ENCODE peak calls at places on chromosomes 7 and 10, in six cellular contexts. H is adrenal gland, B is lung, W is right atrium auricular region, X is MM.1S, S is left ventricle myocardium inferior. O is an unnamed sample.

GRCh38 chr7:39592586-39592985 is 26.4 kb downstream of the YAE1 start:
- DNase-seq in H (no peak), B (no peak), W (no peak), X (no peak), S (no peak), O (no peak)

GRCh38 chr7:120216947-120217346 is 56.0 kb upstream of the KCND2 start:
- DNase-seq in H (no peak), B (no peak), W (no peak), X (no peak), S (no peak), O (no peak)

GRCh38 chr10:21687197-21687993 is 153.4 kb downstream of the MLLT10 start:
- DNase-seq in H (no peak), B (no peak), W (no peak), X (no peak), S (no peak), O (no peak)

GRCh38 chr7:28130277-28130676 is 50.3 kb downstream of the JAZF1 start:
- DNase-seq in H (no peak), B (no peak), W (no peak), X (no peak), S (no peak), O (no peak)

GRCh38 chr7:80288175-80289122 is 153.8 kb downstream of the GNAI1 start:
- DNase-seq in H (no peak), B (no peak), W (no peak), X (no peak), S (no peak), O (peak)

GRCh38 chr7:33108591-33108930 is 643 bp downstream of the RP9 start:
- DNase-seq in H (no peak), B (no peak), W (no peak), X (peak), S (no peak), O (peak)

GRCh38 chr7:2028733-2029132 is 204.0 kb downstream of the MAD1L1 start:
- DNase-seq in H (no peak), B (no peak), W (no peak), X (no peak), S (peak), O (no peak)

GRCh38 chr10:124342136-124342820 is 76.4 kb downstream of the OAT start:
- DNase-seq in H (no peak), B (no peak), W (no peak), X (no peak), S (no peak), O (no peak)

GRCh38 chr7:128035712-128036111 is 4.5 kb upstream of the LRRC4 start:
- DNase-seq in H (no peak), B (no peak), W (no peak), X (peak), S (no peak), O (peak)

GRCh38 chr10:90148121-90148855 is 446.9 kb downstream of the KIF20B start:
- DNase-seq in H (no peak), B (no peak), W (no peak), X (peak), S (no peak), O (no peak)

GRCh38 chr10:100307716-100308115 is 21.2 kb upstream of the BLOC1S2 start:
- DNase-seq in H (no peak), B (no peak), W (no peak), X (no peak), S (no peak), O (no peak)

DNA sequence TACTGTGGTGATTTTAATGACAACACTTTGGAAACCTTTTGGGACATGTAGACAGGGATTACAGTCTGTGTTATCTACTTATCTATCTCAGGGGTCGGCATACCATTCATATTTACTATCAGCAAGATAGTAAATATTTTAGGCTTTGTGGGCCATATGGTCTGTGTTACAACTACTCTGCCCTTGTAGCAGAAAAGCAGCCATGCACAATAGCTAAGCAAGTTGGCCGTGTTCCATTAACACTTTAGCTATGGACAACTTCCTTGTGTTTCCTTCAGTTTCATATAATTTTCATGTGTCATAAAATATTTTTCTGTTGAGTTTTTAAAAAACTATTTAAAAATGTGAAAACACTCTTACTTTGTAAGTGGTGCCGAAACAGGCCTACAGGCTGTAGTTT is 97.9 kb upstream of the PRPS1L1 start:
- DNase-seq in H (no peak), B (no peak), W (no peak), X (no peak), S (no peak), O (no peak)
- H3K27ac ChIP-seq in H (no peak), B (no peak), W (no peak), X (no peak), S (no peak), O (no peak)

GRCh38 chr7:124489925-124490324 is 275.7 kb downstream of the GPR37 start:
- DNase-seq in H (no peak), B (no peak), W (no peak), X (no peak), S (no peak), O (no peak)

GRCh38 chr7:124489082-124489819 is 276.3 kb downstream of the GPR37 start:
- DNase-seq in H (no peak), B (no peak), W (no peak), X (no peak), S (no peak), O (no peak)
- H3K4me3 ChIP-seq in H (no peak), B (no peak), W (no peak), X (no peak), S (no peak), O (no peak)

DNA sequence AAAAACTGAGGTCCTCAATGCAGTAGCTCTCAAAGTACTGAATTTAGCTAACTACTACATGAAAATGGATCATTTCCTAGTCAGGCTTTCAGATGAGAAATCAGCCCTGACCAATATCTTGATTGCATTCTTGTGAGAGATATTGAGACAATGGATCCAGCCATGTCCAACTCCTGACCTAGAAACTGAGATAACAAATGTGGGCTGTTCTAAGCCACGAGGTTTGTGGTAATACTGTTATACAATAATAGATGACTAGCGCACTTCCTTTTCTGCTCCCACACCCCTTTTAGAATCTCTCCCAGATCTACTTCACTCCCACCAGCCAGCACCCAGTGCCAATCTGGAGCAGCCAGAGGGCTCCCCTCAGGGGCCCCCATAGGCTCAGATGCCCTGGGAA is 209.3 kb upstream of the KMT2E start:
- DNase-seq in H (no peak), B (no peak), W (no peak), X (no peak), S (no peak), O (no peak)
- TF ChIP-seq CTCF in H (no peak), B (no peak), W (no peak), X (no peak), S (no peak), O (no peak)

GRCh38 chr7:116097365-116098009 is 66.9 kb upstream of the TFEC start:
- DNase-seq in H (no peak), B (no peak), W (no peak), X (no peak), S (no peak), O (no peak)
- H3K27ac ChIP-seq in H (no peak), B (no peak), W (no peak), X (no peak), S (no peak), O (no peak)

GRCh38 chr7:101819183-101819582 is 1.8 kb downstream of the CUX1 start:
- DNase-seq in H (no peak), B (no peak), W (no peak), X (no peak), S (no peak), O (no peak)
- H3K4me3 ChIP-seq in H (no peak), B (no peak), W (no peak), X (no peak), S (peak), O (no peak)

GRCh38 chr10:75189266-75190096 is 21.1 kb upstream of the VDAC2 start:
- DNase-seq in H (no peak), B (no peak), W (peak), X (no peak), S (no peak), O (no peak)

GRCh38 chr10:75191821-75192568 is 18.6 kb upstream of the VDAC2 start:
- DNase-seq in H (peak), B (peak), W (peak), X (no peak), S (peak), O (no peak)

GRCh38 chr10:75186310-75186709 is 24.3 kb upstream of the VDAC2 start:
- DNase-seq in H (no peak), B (no peak), W (peak), X (no peak), S (no peak), O (no peak)

DNA sequence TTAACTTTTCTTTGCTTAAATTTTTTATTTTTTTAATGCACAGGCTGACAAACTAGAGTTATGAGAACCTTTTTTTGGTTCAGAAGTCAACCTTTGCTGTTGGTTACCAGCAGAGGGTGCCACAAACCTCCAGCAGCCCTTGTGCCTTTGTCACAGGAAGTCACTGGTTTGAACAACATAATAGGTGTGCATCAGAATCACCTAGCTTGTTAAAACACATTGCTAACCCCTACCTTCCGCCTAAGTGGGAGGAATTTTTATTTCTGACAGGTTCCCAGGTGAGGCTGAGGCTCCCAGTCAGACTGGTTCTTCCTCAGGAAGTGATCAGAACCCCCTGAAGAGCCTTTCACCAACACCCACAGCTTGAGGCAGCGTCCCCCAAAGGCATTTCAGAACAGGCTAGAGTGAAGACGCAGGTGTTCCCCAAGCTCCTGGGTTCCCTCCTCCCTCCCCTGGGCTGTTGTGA is 22.6 kb upstream of the VDAC2 start:
- DNase-seq in H (peak), B (peak), W (peak), X (peak), S (no peak), O (peak)
- TF ChIP-seq CTCF in H (peak), B (peak), W (peak), X (peak), S (peak), O (peak)

GRCh38 chr7:134874407-134874806 is 95.0 kb downstream of the CALD1 start:
- DNase-seq in H (no peak), B (no peak), W (no peak), X (no peak), S (no peak), O (no peak)
- H3K27ac ChIP-seq in H (peak), B (no peak), W (no peak), X (no peak), S (no peak), O (no peak)

GRCh38 chr7:91898240-91898992 is 17.9 kb upstream of the MTERF1 start:
- DNase-seq in H (no peak), B (no peak), W (no peak), X (no peak), S (no peak), O (no peak)

GRCh38 chr7:91894781-91895480 is 14.4 kb upstream of the MTERF1 start:
- DNase-seq in H (no peak), B (no peak), W (no peak), X (no peak), S (no peak), O (no peak)

GRCh38 chr7:91899563-91899962 is 19.1 kb upstream of the MTERF1 start:
- DNase-seq in H (no peak), B (no peak), W (no peak), X (no peak), S (no peak), O (no peak)
- H3K4me3 ChIP-seq in H (no peak), B (no peak), W (no peak), X (no peak), S (no peak), O (no peak)

DNA sequence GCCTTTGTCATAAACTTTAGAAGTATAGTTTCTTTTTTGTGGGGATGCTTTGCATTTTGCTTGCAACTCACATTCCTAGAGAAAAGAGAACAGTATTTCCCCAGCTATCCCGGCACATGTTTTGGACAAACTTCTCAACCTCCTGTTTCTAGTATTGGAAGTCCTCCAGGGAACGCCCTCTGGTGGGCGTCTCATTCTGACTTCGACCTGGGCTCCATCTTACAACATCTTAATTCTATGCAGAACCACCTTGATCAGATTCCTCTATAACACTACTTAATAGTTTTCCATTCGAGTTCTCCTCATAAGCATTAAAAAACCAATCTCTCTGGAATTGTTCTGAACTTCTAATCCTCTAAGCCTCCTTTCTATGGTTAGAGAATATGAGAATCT is 139.5 kb upstream of the FZD8 start:
- DNase-seq in H (no peak), B (no peak), W (no peak), X (peak), S (no peak), O (peak)
- TF ChIP-seq CTCF in H (no peak), B (no peak), W (peak), X (peak), S (peak), O (peak)

DNA sequence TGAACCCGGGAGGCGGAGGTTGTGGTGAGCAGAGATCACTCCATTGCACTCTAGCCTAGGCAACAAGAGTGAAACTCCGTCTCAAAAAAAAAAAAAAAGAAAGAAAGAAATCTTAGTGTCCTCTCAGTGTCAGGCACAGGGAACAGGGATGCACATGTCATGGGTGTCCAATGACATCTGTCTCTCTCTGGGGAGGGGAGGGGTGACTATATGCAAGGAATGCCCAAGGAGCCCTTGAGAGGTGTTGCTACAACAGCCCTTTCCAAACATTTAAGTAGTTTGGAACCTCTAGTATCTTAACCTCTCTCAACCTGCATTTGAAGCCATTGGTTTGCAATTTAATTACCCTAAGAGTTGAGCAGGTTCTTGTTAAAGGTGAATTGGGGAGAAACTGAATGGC is 28.9 kb downstream of the PDLIM1 start:
- DNase-seq in H (no peak), B (no peak), W (peak), X (no peak), S (no peak), O (no peak)
- H3K27ac ChIP-seq in H (no peak), B (no peak), W (peak), X (peak), S (peak), O (no peak)